ENCODE peak calls at places on chromosomes 11 and 22, in ten cellular contexts. One of them, this sample, is unnamed.

GRCh38 chr22:41524809-41525449 is 19.3 kb downstream of the POLR3H start:
- DNase-seq in heart right ventricle: no peak
- DNase-seq in fibroblast of the conjunctiva: no peak
- DNase-seq in H54: no peak
- DNase-seq in activated CD4-positive, alpha-beta T cell treated with anti-CD3 and anti-CD28 coated beads, Interleukin-2, amount 10 ng/mL, durations not matched to agents 7 days and 5 days: peak; percentile 78
- DNase-seq in Peyer's patch: no peak
- DNase-seq in activated naive CD8-positive, alpha-beta T cell treated with anti-CD3 and anti-CD28 coated beads for 36 hours: peak; percentile 69
- DNase-seq in D341Med: no peak
- DNase-seq in H7: peak; percentile 73
- DNase-seq in NCI-H1092: no peak
- DNase-seq in this sample: no peak

GRCh38 chr11:118002010-118002540 is 15.9 kb downstream of the IL10RA start:
- DNase-seq in heart right ventricle: no peak
- DNase-seq in fibroblast of the conjunctiva: no peak
- DNase-seq in H54: no peak
- DNase-seq in activated CD4-positive, alpha-beta T cell treated with anti-CD3 and anti-CD28 coated beads, Interleukin-2, amount 10 ng/mL, durations not matched to agents 7 days and 5 days: peak; percentile 71
- DNase-seq in Peyer's patch: no peak
- DNase-seq in activated naive CD8-positive, alpha-beta T cell treated with anti-CD3 and anti-CD28 coated beads for 36 hours: peak; percentile 68
- DNase-seq in D341Med: no peak
- DNase-seq in H7: no peak
- DNase-seq in NCI-H1092: no peak
- DNase-seq in this sample: no peak

GRCh38 chr22:17120281-17120680 is 879 bp downstream of the TMEM121B start:
- DNase-seq in heart right ventricle: peak; percentile 61
- DNase-seq in fibroblast of the conjunctiva: no peak
- DNase-seq in H54: no peak
- DNase-seq in activated CD4-positive, alpha-beta T cell treated with anti-CD3 and anti-CD28 coated beads, Interleukin-2, amount 10 ng/mL, durations not matched to agents 7 days and 5 days: peak; percentile 58
- DNase-seq in Peyer's patch: no peak
- DNase-seq in activated naive CD8-positive, alpha-beta T cell treated with anti-CD3 and anti-CD28 coated beads for 36 hours: peak; percentile 69
- DNase-seq in D341Med: no peak
- DNase-seq in H7: peak; percentile 95
- DNase-seq in NCI-H1092: no peak
- DNase-seq in this sample: peak; percentile 57

GRCh38 chr11:27472398-27473016 is at the start of gene LGR4:
- DNase-seq in heart right ventricle: peak; percentile 94
- DNase-seq in fibroblast of the conjunctiva: peak; percentile 83
- DNase-seq in H54: peak; percentile 81
- DNase-seq in activated CD4-positive, alpha-beta T cell treated with anti-CD3 and anti-CD28 coated beads, Interleukin-2, amount 10 ng/mL, durations not matched to agents 7 days and 5 days: peak; percentile 63
- DNase-seq in Peyer's patch: peak; percentile 93
- DNase-seq in activated naive CD8-positive, alpha-beta T cell treated with anti-CD3 and anti-CD28 coated beads for 36 hours: peak; percentile 64
- DNase-seq in D341Med: peak; percentile 69
- DNase-seq in H7: peak; percentile 91
- DNase-seq in NCI-H1092: peak; percentile 97
- DNase-seq in this sample: peak; percentile 94

GRCh38 chr11:129440028-129440630 is 64.5 kb downstream of the BARX2 start:
- DNase-seq in heart right ventricle: no peak
- DNase-seq in fibroblast of the conjunctiva: no peak
- DNase-seq in H54: no peak
- DNase-seq in activated CD4-positive, alpha-beta T cell treated with anti-CD3 and anti-CD28 coated beads, Interleukin-2, amount 10 ng/mL, durations not matched to agents 7 days and 5 days: no peak
- DNase-seq in Peyer's patch: no peak
- DNase-seq in activated naive CD8-positive, alpha-beta T cell treated with anti-CD3 and anti-CD28 coated beads for 36 hours: no peak
- DNase-seq in D341Med: no peak
- DNase-seq in H7: no peak
- DNase-seq in NCI-H1092: no peak
- DNase-seq in this sample: peak; percentile 16

GRCh38 chr22:45878051-45878764 is 98.8 kb downstream of the WNT7B start:
- DNase-seq in heart right ventricle: no peak
- DNase-seq in fibroblast of the conjunctiva: no peak
- DNase-seq in H54: no peak
- DNase-seq in activated CD4-positive, alpha-beta T cell treated with anti-CD3 and anti-CD28 coated beads, Interleukin-2, amount 10 ng/mL, durations not matched to agents 7 days and 5 days: no peak
- DNase-seq in Peyer's patch: no peak
- DNase-seq in activated naive CD8-positive, alpha-beta T cell treated with anti-CD3 and anti-CD28 coated beads for 36 hours: no peak
- DNase-seq in D341Med: peak; percentile 70
- DNase-seq in H7: peak; percentile 86
- DNase-seq in NCI-H1092: no peak
- DNase-seq in this sample: no peak

GRCh38 chr11:6703247-6704063 is 20.3 kb upstream of the MRPL17 start:
- DNase-seq in heart right ventricle: peak; percentile 64
- DNase-seq in fibroblast of the conjunctiva: peak; percentile 45
- DNase-seq in H54: peak; percentile 34
- DNase-seq in activated CD4-positive, alpha-beta T cell treated with anti-CD3 and anti-CD28 coated beads, Interleukin-2, amount 10 ng/mL, durations not matched to agents 7 days and 5 days: peak; percentile 36
- DNase-seq in Peyer's patch: no peak
- DNase-seq in activated naive CD8-positive, alpha-beta T cell treated with anti-CD3 and anti-CD28 coated beads for 36 hours: no peak
- DNase-seq in D341Med: peak; percentile 41
- DNase-seq in H7: peak; percentile 47
- DNase-seq in NCI-H1092: no peak
- DNase-seq in this sample: peak; percentile 50

GRCh38 chr11:60810151-60810550 is 25.0 kb downstream of the MS4A10 start:
- DNase-seq in heart right ventricle: no peak
- DNase-seq in fibroblast of the conjunctiva: no peak
- DNase-seq in H54: no peak
- DNase-seq in activated CD4-positive, alpha-beta T cell treated with anti-CD3 and anti-CD28 coated beads, Interleukin-2, amount 10 ng/mL, durations not matched to agents 7 days and 5 days: no peak
- DNase-seq in Peyer's patch: no peak
- DNase-seq in activated naive CD8-positive, alpha-beta T cell treated with anti-CD3 and anti-CD28 coated beads for 36 hours: no peak
- DNase-seq in D341Med: no peak
- DNase-seq in H7: no peak
- DNase-seq in NCI-H1092: no peak
- DNase-seq in this sample: no peak

GRCh38 chr11:124219126-124219525 is 21.8 kb upstream of the OR8G1 start:
- DNase-seq in heart right ventricle: no peak
- DNase-seq in fibroblast of the conjunctiva: no peak
- DNase-seq in H54: no peak
- DNase-seq in activated CD4-positive, alpha-beta T cell treated with anti-CD3 and anti-CD28 coated beads, Interleukin-2, amount 10 ng/mL, durations not matched to agents 7 days and 5 days: no peak
- DNase-seq in Peyer's patch: no peak
- DNase-seq in activated naive CD8-positive, alpha-beta T cell treated with anti-CD3 and anti-CD28 coated beads for 36 hours: no peak
- DNase-seq in D341Med: no peak
- DNase-seq in H7: no peak
- DNase-seq in NCI-H1092: no peak
- DNase-seq in this sample: no peak

GRCh38 chr11:69699213-69699612 is 4.6 kb downstream of the FGF19 start:
- DNase-seq in heart right ventricle: no peak
- DNase-seq in fibroblast of the conjunctiva: no peak
- DNase-seq in H54: no peak
- DNase-seq in activated CD4-positive, alpha-beta T cell treated with anti-CD3 and anti-CD28 coated beads, Interleukin-2, amount 10 ng/mL, durations not matched to agents 7 days and 5 days: no peak
- DNase-seq in Peyer's patch: no peak
- DNase-seq in activated naive CD8-positive, alpha-beta T cell treated with anti-CD3 and anti-CD28 coated beads for 36 hours: no peak
- DNase-seq in D341Med: peak; percentile 29
- DNase-seq in H7: peak; percentile 15
- DNase-seq in NCI-H1092: peak; percentile 50
- DNase-seq in this sample: no peak

GRCh38 chr22:49027122-49027670 is 800.5 kb downstream of the BRD1 start:
- DNase-seq in heart right ventricle: no peak
- DNase-seq in fibroblast of the conjunctiva: no peak
- DNase-seq in H54: no peak
- DNase-seq in activated CD4-positive, alpha-beta T cell treated with anti-CD3 and anti-CD28 coated beads, Interleukin-2, amount 10 ng/mL, durations not matched to agents 7 days and 5 days: no peak
- DNase-seq in Peyer's patch: no peak
- DNase-seq in activated naive CD8-positive, alpha-beta T cell treated with anti-CD3 and anti-CD28 coated beads for 36 hours: no peak
- DNase-seq in D341Med: no peak
- DNase-seq in H7: no peak
- DNase-seq in NCI-H1092: no peak
- DNase-seq in this sample: no peak

GRCh38 chr11:45026835-45027234 is 76.2 kb upstream of the TP53I11 start:
- DNase-seq in heart right ventricle: no peak
- DNase-seq in fibroblast of the conjunctiva: no peak
- DNase-seq in H54: no peak
- DNase-seq in activated CD4-positive, alpha-beta T cell treated with anti-CD3 and anti-CD28 coated beads, Interleukin-2, amount 10 ng/mL, durations not matched to agents 7 days and 5 days: no peak
- DNase-seq in Peyer's patch: no peak
- DNase-seq in activated naive CD8-positive, alpha-beta T cell treated with anti-CD3 and anti-CD28 coated beads for 36 hours: no peak
- DNase-seq in D341Med: no peak
- DNase-seq in H7: no peak
- DNase-seq in NCI-H1092: peak; percentile 80
- DNase-seq in this sample: no peak

GRCh38 chr11:71301046-71301857 is 48.9 kb upstream of the SHANK2 start:
- DNase-seq in heart right ventricle: no peak
- DNase-seq in fibroblast of the conjunctiva: no peak
- DNase-seq in H54: no peak
- DNase-seq in activated CD4-positive, alpha-beta T cell treated with anti-CD3 and anti-CD28 coated beads, Interleukin-2, amount 10 ng/mL, durations not matched to agents 7 days and 5 days: no peak
- DNase-seq in Peyer's patch: peak; percentile 36
- DNase-seq in activated naive CD8-positive, alpha-beta T cell treated with anti-CD3 and anti-CD28 coated beads for 36 hours: no peak
- DNase-seq in D341Med: no peak
- DNase-seq in H7: peak; percentile 40
- DNase-seq in NCI-H1092: no peak
- DNase-seq in this sample: no peak

GRCh38 chr11:75400110-75400865 is 970 bp downstream of the RPS3 start:
- DNase-seq in heart right ventricle: no peak
- DNase-seq in fibroblast of the conjunctiva: no peak
- DNase-seq in H54: no peak
- DNase-seq in activated CD4-positive, alpha-beta T cell treated with anti-CD3 and anti-CD28 coated beads, Interleukin-2, amount 10 ng/mL, durations not matched to agents 7 days and 5 days: peak; percentile 22
- DNase-seq in Peyer's patch: no peak
- DNase-seq in activated naive CD8-positive, alpha-beta T cell treated with anti-CD3 and anti-CD28 coated beads for 36 hours: no peak
- DNase-seq in D341Med: no peak
- DNase-seq in H7: no peak
- DNase-seq in NCI-H1092: no peak
- DNase-seq in this sample: no peak

GRCh38 chr22:28585324-28585723 is 94.3 kb downstream of the TTC28 start:
- DNase-seq in heart right ventricle: no peak
- DNase-seq in fibroblast of the conjunctiva: no peak
- DNase-seq in H54: no peak
- DNase-seq in activated CD4-positive, alpha-beta T cell treated with anti-CD3 and anti-CD28 coated beads, Interleukin-2, amount 10 ng/mL, durations not matched to agents 7 days and 5 days: no peak
- DNase-seq in Peyer's patch: no peak
- DNase-seq in activated naive CD8-positive, alpha-beta T cell treated with anti-CD3 and anti-CD28 coated beads for 36 hours: no peak
- DNase-seq in D341Med: no peak
- DNase-seq in H7: no peak
- DNase-seq in NCI-H1092: no peak
- DNase-seq in this sample: no peak

This sample was measured in MG63.